ENCODE peak calls at places on chromosome 22, in six cellular contexts. C is H1, E is IMR-90, U is mesenchymal stem cell, Q is H9, T is neuronal stem cell. P is an unnamed sample.

GRCh38 chr22:24994070-24994763 is 41.7 kb downstream of the KIAA1671 start:
- DNase-seq in C (no peak), E (no peak), U (peak; percentile 66), Q (peak; percentile 79), T (no peak), P (peak; percentile 55)

GRCh38 chr22:24761888-24762675 is 12.4 kb downstream of the PIWIL3 start:
- DNase-seq in C (no peak), E (peak; percentile 30), U (no peak), Q (no peak), T (no peak), P (no peak)

GRCh38 chr22:45846952-45847351 is 130.0 kb downstream of the WNT7B start:
- DNase-seq in C (no peak), E (no peak), U (peak; percentile 15), Q (no peak), T (no peak), P (no peak)

GRCh38 chr22:22086501-22087158 is 104.0 kb upstream of the TOP3B start:
- DNase-seq in C (no peak), E (peak; percentile 54), U (peak; percentile 14), Q (no peak), T (no peak), P (no peak)

GRCh38 chr22:27493797-27494196 is 307.8 kb downstream of the MN1 start:
- DNase-seq in C (no peak), E (no peak), U (no peak), Q (no peak), T (no peak), P (no peak)

GRCh38 chr22:33325232-33326004 is 267.2 kb upstream of the SYN3 start:
- DNase-seq in C (no peak), E (no peak), U (no peak), Q (no peak), T (no peak), P (no peak)

GRCh38 chr22:23261900-23262450 is 81.7 kb downstream of the BCR start:
- DNase-seq in C (no peak), E (no peak), U (no peak), Q (no peak), T (no peak), P (no peak)

GRCh38 chr22:22616636-22617035 is 27.8 kb upstream of the GGTLC2 start:
- DNase-seq in C (no peak), E (no peak), U (no peak), Q (no peak), T (no peak), P (peak; percentile 5)

GRCh38 chr22:25114369-25115362 is 85.0 kb upstream of the CRYBB3 start:
- DNase-seq in C (no peak), E (no peak), U (no peak), Q (no peak), T (no peak), P (no peak)

GRCh38 chr22:29520851-29521250 is 32.7 kb downstream of the THOC5 start:
- DNase-seq in C (no peak), E (peak; percentile 91), U (peak; percentile 68), Q (no peak), T (no peak), P (no peak)

GRCh38 chr22:44578516-44579230 is 80.6 kb upstream of the RTL6 start:
- DNase-seq in C (no peak), E (no peak), U (no peak), Q (peak; percentile 19), T (no peak), P (peak; percentile 13)

GRCh38 chr22:23061471-23062280 is 8.6 kb upstream of the GNAZ start:
- DNase-seq in C (no peak), E (no peak), U (no peak), Q (no peak), T (no peak), P (no peak)

GRCh38 chr22:20549232-20549841 is 41.9 kb downstream of the MED15 start:
- DNase-seq in C (no peak), E (no peak), U (no peak), Q (no peak), T (no peak), P (no peak)

GRCh38 chr22:38799265-38800002 is 5.5 kb upstream of the DNAL4 start:
- DNase-seq in C (no peak), E (peak; percentile 37), U (peak; percentile 6), Q (no peak), T (no peak), P (peak; percentile 19)

GRCh38 chr22:42156597-42156996 is 26.0 kb upstream of the CYP2D6 start:
- DNase-seq in C (no peak), E (no peak), U (no peak), Q (no peak), T (no peak), P (no peak)

GRCh38 chr22:38788417-38788816 is 5.5 kb downstream of the DNAL4 start:
- DNase-seq in C (no peak), E (peak; percentile 96), U (peak; percentile 96), Q (no peak), T (no peak), P (peak; percentile 16)

GRCh38 chr22:27996529-27996925 is 77.5 kb upstream of the PITPNB start:
- DNase-seq in C (no peak), E (no peak), U (no peak), Q (no peak), T (no peak), P (no peak)

GRCh38 chr22:40329021-40329456 is 17.3 kb upstream of the ADSL start:
- DNase-seq in C (no peak), E (no peak), U (no peak), Q (no peak), T (no peak), P (no peak)

GRCh38 chr22:23119492-23120414 is 22.0 kb downstream of the RSPH14 start:
- DNase-seq in C (no peak), E (no peak), U (no peak), Q (no peak), T (no peak), P (no peak)

GRCh38 chr22:43142881-43143562 is at the start of gene MCAT:
- DNase-seq in C (peak; percentile 90), E (peak; percentile 68), U (peak; percentile 77), Q (peak; percentile 75), T (peak; percentile 65), P (peak; percentile 79)

GRCh38 chr22:40204331-40205116 is 26.8 kb downstream of the TNRC6B start:
- DNase-seq in C (no peak), E (peak; percentile 73), U (peak; percentile 88), Q (no peak), T (no peak), P (peak; percentile 90)

GRCh38 chr22:23891726-23892125 is 2.5 kb upstream of the MIF start:
- DNase-seq in C (no peak), E (no peak), U (no peak), Q (no peak), T (no peak), P (peak; percentile 79)

GRCh38 chr22:41237036-41237706 is 3.6 kb downstream of the CHADL start:
- DNase-seq in C (peak; percentile 92), E (no peak), U (no peak), Q (peak; percentile 92), T (no peak), P (no peak)

GRCh38 chr22:27810566-27810965 is 9.0 kb upstream of the MN1 start:
- DNase-seq in C (no peak), E (peak; percentile 68), U (peak; percentile 57), Q (no peak), T (no peak), P (no peak)

GRCh38 chr22:22460060-22460459 is 48.5 kb downstream of the ZNF280B start:
- DNase-seq in C (peak; percentile 52), E (no peak), U (no peak), Q (peak; percentile 68), T (no peak), P (no peak)

GRCh38 chr22:30694171-30694637 is 470 bp upstream of the OSBP2 start:
- DNase-seq in C (peak; percentile 82), E (peak; percentile 35), U (peak; percentile 11), Q (peak; percentile 76), T (peak; percentile 40), P (no peak)

GRCh38 chr22:30697975-30698374 is 3.3 kb downstream of the OSBP2 start:
- DNase-seq in C (no peak), E (no peak), U (no peak), Q (no peak), T (no peak), P (no peak)

GRCh38 chr22:30695351-30695762 is 683 bp downstream of the OSBP2 start:
- DNase-seq in C (no peak), E (no peak), U (no peak), Q (peak; percentile 35), T (no peak), P (no peak)

GRCh38 chr22:30694638-30695350 is at the start of gene OSBP2:
- DNase-seq in C (peak; percentile 79), E (no peak), U (no peak), Q (peak; percentile 45), T (peak; percentile 51), P (peak; percentile 18)

GRCh38 chr22:30695871-30696655 is 1.4 kb downstream of the OSBP2 start:
- DNase-seq in C (no peak), E (no peak), U (no peak), Q (no peak), T (no peak), P (no peak)
- H2AFZ ChIP-seq in C (no peak overlapping the region), E (no peak overlapping the region), U (no peak overlapping the region), Q (no peak overlapping the region), T (no peak overlapping the region), P (no peak overlapping the region)

GRCh38 chr22:17269224-17269606 is 50.0 kb upstream of the ADA2 start:
- DNase-seq in C (no peak), E (no peak), U (no peak), Q (no peak), T (no peak), P (no peak)

GRCh38 chr22:17269607-17270261 is 50.5 kb upstream of the ADA2 start:
- DNase-seq in C (no peak), E (no peak), U (no peak), Q (no peak), T (no peak), P (no peak)

GRCh38 chr22:17267661-17268330 is 48.6 kb upstream of the ADA2 start:
- DNase-seq in C (no peak), E (no peak), U (no peak), Q (no peak), T (no peak), P (peak; percentile 75)

GRCh38 chr22:17266261-17266971 is 47.2 kb upstream of the ADA2 start:
- DNase-seq in C (peak; percentile 71), E (no peak), U (peak; percentile 2), Q (peak; percentile 89), T (peak; percentile 83), P (no peak)

GRCh38 chr22:17268501-17269223 is 49.4 kb upstream of the ADA2 start:
- DNase-seq in C (no peak), E (no peak), U (no peak), Q (peak; percentile 57), T (no peak), P (no peak)
- H2BK120ac ChIP-seq in C (peak overlapping the region; percentile 0), E (no peak overlapping the region), U (no peak overlapping the region), Q (no peak overlapping the region), T (no peak overlapping the region), P (no peak overlapping the region)

DNA sequence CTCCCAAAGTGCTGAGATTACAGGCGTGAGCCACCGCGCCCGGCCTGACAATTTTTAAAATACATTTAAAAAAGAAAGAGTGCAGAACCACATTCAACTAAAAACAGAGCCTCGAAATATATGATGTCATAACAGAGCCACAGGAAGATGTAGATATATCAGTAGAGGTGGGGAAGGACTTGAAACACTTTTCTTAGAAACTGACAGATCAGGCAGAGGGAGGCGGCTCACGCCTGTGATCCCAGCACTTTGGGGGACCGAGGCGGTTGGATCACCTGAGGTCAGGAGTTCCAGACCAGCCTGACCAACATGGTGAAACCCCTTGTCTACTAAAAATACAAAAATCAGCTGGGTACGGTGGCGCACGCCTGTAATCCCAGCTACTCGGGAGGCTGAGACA is 7.0 kb downstream of the MLC1 start:
- DNase-seq in C (no peak), E (no peak), U (no peak), Q (no peak), T (no peak), P (no peak)
- H3K18ac ChIP-seq in C (no peak overlapping the region), E (no peak overlapping the region), U (no peak overlapping the region), Q (no peak overlapping the region), T (no peak overlapping the region), P (no peak overlapping the region)

GRCh38 chr22:19432092-19432844 is at the start of gene MRPL40:
- DNase-seq in C (peak; percentile 91), E (peak; percentile 93), U (peak; percentile 94), Q (peak; percentile 83), T (peak; percentile 81), P (peak; percentile 94)
- H2AFZ ChIP-seq in C (peak within 1 kb of the TSS; percentile 86), E (peak within 1 kb of the TSS; percentile 99), U (peak within 1 kb of the TSS; percentile 96), Q (no peak within 1 kb of the TSS), T (peak within 1 kb of the TSS; percentile 91), P (peak within 1 kb of the TSS; percentile 77)